ENCODE peak calls at places on chromosomes 1 and 21, in five cellular contexts. X, B, T, Q and L are unnamed samples.

GRCh38 chr21:37982496-37983318 is 66.5 kb upstream of the KCNJ6 start:
- DNase-seq in B (no peak), Q (no peak), T (no peak), X (no peak), L (no peak)

GRCh38 chr1:89870998-89871397 is 50.2 kb downstream of the LRRC8D start:
- DNase-seq in B (no peak), X (no peak), Q (no peak), T (no peak), L (no peak)

GRCh38 chr1:150235436-150235851 is 468 bp downstream of the ANP32E start:
- DNase-seq in X (no peak), B (no peak), T (no peak), Q (no peak), L (no peak)

GRCh38 chr1:162977944-162978568 is 91.1 kb upstream of the RGS4 start:
- DNase-seq in X (no peak), T (no peak), Q (no peak), B (no peak), L (no peak)

GRCh38 chr1:21254335-21254951 is 35.8 kb downstream of the ECE1 start:
- DNase-seq in B (no peak), X (no peak), T (no peak), Q (no peak), L (no peak)

GRCh38 chr1:235725493-235725892 is 75.9 kb upstream of the GNG4 start:
- DNase-seq in X (no peak), B (no peak), T (no peak), Q (no peak), L (no peak)

GRCh38 chr1:220761688-220762427 is 13.7 kb downstream of the MTARC2 start:
- DNase-seq in T (no peak), Q (peak; percentile 45), B (no peak), X (no peak), L (no peak)

GRCh38 chr1:39677645-39678044 is 5.7 kb upstream of the NT5C1A start:
- DNase-seq in Q (no peak), T (no peak), X (no peak), B (no peak), L (no peak)

GRCh38 chr1:48878191-48878940 is 101.7 kb upstream of the BEND5 start:
- DNase-seq in B (no peak), T (no peak), Q (no peak), X (no peak), L (no peak)

GRCh38 chr1:27632387-27633297 is 2.3 kb downstream of the FGR start:
- DNase-seq in T (no peak), X (no peak), Q (no peak), B (no peak), L (no peak)

GRCh38 chr1:155008015-155008941 is 5.7 kb downstream of the ZBTB7B start:
- DNase-seq in T (no peak), B (no peak), Q (no peak), X (no peak), L (no peak)

GRCh38 chr1:41846595-41846994 is 72.1 kb downstream of the HIVEP3 start:
- DNase-seq in X (no peak), T (no peak), Q (no peak), B (no peak), L (no peak)

GRCh38 chr1:64891440-64891815 is 74.9 kb downstream of the JAK1 start:
- DNase-seq in Q (no peak), T (no peak), B (no peak), X (no peak), L (no peak)

GRCh38 chr1:154843913-154844681 is 26.0 kb downstream of the KCNN3 start:
- DNase-seq in T (no peak), Q (no peak), B (no peak), X (no peak), L (no peak)

GRCh38 chr1:243471026-243471685 is 215.3 kb downstream of the SDCCAG8 start:
- DNase-seq in Q (no peak), X (no peak), T (no peak), B (no peak), L (no peak)

GRCh38 chr1:107479865-107480264 is 339.0 kb downstream of the NTNG1 start:
- DNase-seq in T (no peak), Q (no peak), B (no peak), X (no peak), L (no peak)

GRCh38 chr1:21321963-21322680 is 31.9 kb upstream of the ECE1 start:
- DNase-seq in B (no peak), T (no peak), Q (no peak), X (no peak), L (peak; percentile 65)